ENCODE peak calls at places on chromosomes 4 and X, in six cellular contexts. Y, M, W, S, R and D are unnamed samples.

GRCh38 chr4:2933566-2934076 is 29.6 kb downstream of the NOP14 start:
- DNase-seq in S (no peak), W (peak; percentile 85), M (no peak), Y (no peak), R (no peak), D (no peak)

GRCh38 chr4:98905834-98906233 is 23.1 kb downstream of the EIF4E start:
- DNase-seq in S (peak; percentile 62), R (no peak), W (no peak), M (no peak), Y (no peak), D (no peak)

GRCh38 chr4:122765702-122766352 is 33.3 kb downstream of the BBS12 start:
- DNase-seq in S (peak; percentile 91), M (no peak), R (peak; percentile 76), Y (no peak), W (no peak), D (no peak)

GRCh38 chr4:94455081-94455480 is 3.3 kb downstream of the PDLIM5 start:
- DNase-seq in R (peak; percentile 78), W (peak; percentile 47), S (peak; percentile 87), Y (peak; percentile 88), M (peak; percentile 90), D (no peak)

GRCh38 chr4:123083612-123084011 is 161.2 kb upstream of the NUDT6 start:
- DNase-seq in R (no peak), W (no peak), Y (no peak), M (no peak), S (no peak), D (no peak)

GRCh38 chr4:24473309-24473721 is 111.0 kb downstream of the DHX15 start:
- DNase-seq in S (peak; percentile 54), R (peak; percentile 11), W (no peak), M (peak; percentile 10), Y (no peak), D (peak; percentile 18)

GRCh38 chrX:131262738-131263679 is 26.1 kb downstream of the IGSF1 start:
- DNase-seq in R (no peak), W (peak; percentile 78), Y (no peak), M (peak; percentile 38), S (no peak), D (peak; percentile 34)

GRCh38 chr4:80913381-80913780 is 117.1 kb upstream of the BMP3 start:
- DNase-seq in R (no peak), W (no peak), S (no peak), M (no peak), Y (no peak), D (no peak)

GRCh38 chr4:123234966-123235365 is 161.6 kb upstream of the SPRY1 start:
- DNase-seq in M (no peak), Y (no peak), R (no peak), S (peak; percentile 48), W (no peak), D (no peak)

GRCh38 chr4:11130195-11130975 is 298.3 kb downstream of the HS3ST1 start:
- DNase-seq in R (peak; percentile 21), W (no peak), Y (no peak), M (no peak), S (peak; percentile 98), D (no peak)

GRCh38 chrX:134758652-134759051 is 100.4 kb upstream of the PLAC1 start:
- DNase-seq in M (no peak), Y (no peak), S (no peak), W (no peak), R (no peak), D (no peak)

GRCh38 chrX:130592204-130592603 is 190.4 kb downstream of the RBMX2 start:
- DNase-seq in R (no peak), Y (no peak), M (no peak), S (no peak), W (no peak), D (no peak)

GRCh38 chr4:136007991-136008390 is 1524.3 kb downstream of the PCDH18 start:
- DNase-seq in M (no peak), S (no peak), Y (no peak), R (no peak), W (peak; percentile 26), D (no peak)

GRCh38 chr4:84809946-84810345 is 156.5 kb downstream of the WDFY3 start:
- DNase-seq in M (no peak), S (no peak), R (no peak), W (no peak), Y (no peak), D (no peak)

GRCh38 chrX:148865237-148865636 is 364.8 kb downstream of the AFF2 start:
- DNase-seq in R (no peak), M (no peak), S (no peak), Y (no peak), W (no peak), D (peak; percentile 98)

DNA sequence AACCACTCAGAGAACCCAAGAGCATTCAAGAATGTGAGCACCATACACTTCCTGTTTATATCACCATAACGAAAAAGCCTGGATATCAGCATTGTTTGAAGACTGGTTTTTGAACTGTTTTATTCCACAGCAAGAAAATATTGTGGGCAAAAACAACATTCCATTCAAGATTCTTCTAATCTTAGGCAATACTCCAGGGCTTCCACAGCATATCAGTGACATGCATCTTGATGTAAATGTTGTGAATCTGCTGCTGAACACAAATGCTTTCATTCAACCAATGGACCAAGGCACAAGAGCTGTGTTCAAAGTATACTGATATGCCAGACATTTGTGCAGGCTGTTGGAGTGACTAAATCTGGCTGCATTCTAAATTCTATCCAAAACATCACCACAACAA is 260.1 kb upstream of the ETNPPL start:
- DNase-seq in Y (no peak), W (no peak), M (no peak), S (peak; percentile 20), R (no peak), D (no peak)
- H3K4me3 ChIP-seq in Y (no peak overlapping the region), W (no peak overlapping the region), M (no peak overlapping the region), S (no peak overlapping the region), R (no peak overlapping the region), D (no peak overlapping the region)

GRCh38 chr4:140183270-140183669 is 29.3 kb upstream of the MAML3 start:
- DNase-seq in S (no peak), W (no peak), R (no peak), M (no peak), Y (no peak), D (no peak)
- H3K36me3 ChIP-seq in S (no peaks in the 10 kb centered on the region), W (no peaks in the 10 kb centered on the region), R (no peaks in the 10 kb centered on the region), M (no peaks in the 10 kb centered on the region), Y (no peaks in the 10 kb centered on the region), D (no peaks in the 10 kb centered on the region)

GRCh38 chrX:105116541-105116940 is 104.0 kb downstream of the TEX13A start:
- DNase-seq in Y (no peak), M (no peak), S (no peak), W (no peak), R (no peak), D (no peak)

GRCh38 chrX:105120460-105120859 is 100.0 kb downstream of the TEX13A start:
- DNase-seq in Y (no peak), M (no peak), R (no peak), S (no peak), W (no peak), D (no peak)

GRCh38 chrX:105114554-105115130 is 105.9 kb downstream of the TEX13A start:
- DNase-seq in R (peak; percentile 67), Y (no peak), M (no peak), W (no peak), S (no peak), D (no peak)

GRCh38 chrX:105117621-105118020 is 102.9 kb downstream of the TEX13A start:
- DNase-seq in W (no peak), R (peak; percentile 55), S (no peak), Y (no peak), M (no peak), D (no peak)
- H3K4me1 ChIP-seq in W (no peaks in the 10 kb centered on the region), R (no peaks in the 10 kb centered on the region), S (no peaks in the 10 kb centered on the region), Y (no peaks in the 10 kb centered on the region), M (no peaks in the 10 kb centered on the region), D (no peaks in the 10 kb centered on the region)

GRCh38 chr4:28443786-28444412 is 1583.3 kb downstream of the STIM2 start:
- DNase-seq in R (peak; percentile 60), M (peak; percentile 74), Y (no peak), S (peak; percentile 1), W (peak; percentile 62), D (no peak)
- H3K4me3 ChIP-seq in R (no peak overlapping the region), M (no peak overlapping the region), Y (no peak overlapping the region), S (no peak overlapping the region), W (no peak overlapping the region), D (no peak overlapping the region)

GRCh38 chr4:26407466-26407865 is 82.8 kb downstream of the CCKAR start:
- DNase-seq in R (no peak), Y (no peak), M (no peak), S (peak; percentile 62), W (no peak), D (no peak)
- H3K36me3 ChIP-seq in R (peaks cover 5% of the 10 kb centered on the region), Y (peaks cover 21% of the 10 kb centered on the region), M (no peaks in the 10 kb centered on the region), S (peaks cover 5% of the 10 kb centered on the region), W (no peaks in the 10 kb centered on the region), D (peaks cover 9% of the 10 kb centered on the region)

GRCh38 chr4:112514449-112515277 is 1.3 kb downstream of the NEUROG2 start:
- DNase-seq in W (peak; percentile 73), M (no peak), S (no peak), R (no peak), Y (no peak), D (peak; percentile 20)
- H3K4me1 ChIP-seq in W (peaks cover 21% of the 10 kb centered on the region), M (peaks cover 48% of the 10 kb centered on the region), S (peaks cover 6% of the 10 kb centered on the region), R (peaks cover 42% of the 10 kb centered on the region), Y (peaks cover 10% of the 10 kb centered on the region), D (peaks cover 38% of the 10 kb centered on the region)

GRCh38 chr4:139633195-139633594 is 32.4 kb upstream of the MGST2 start:
- DNase-seq in R (no peak), W (no peak), M (no peak), S (no peak), Y (no peak), D (no peak)
- H3K4me3 ChIP-seq in R (no peak overlapping the region), W (peak overlapping the region; percentile 30), M (no peak overlapping the region), S (no peak overlapping the region), Y (peak overlapping the region; percentile 25), D (no peak overlapping the region)